ENCODE peak calls at places on chromosome 5, in ten cellular contexts. K is COR-L47, O is aorta, R is activated T-cell treated with anti-CD3 and anti-CD28 coated beads for 24 hours, X is smooth muscle cell of the brain vasculature, E is MV-4-11, I is MCF 10A, F is NAMALWA, D is AG10803, A is H9. J is an unnamed sample.

GRCh38 chr5:28914302-28914701 is 1875.9 kb upstream of the CDH9 start:
- DNase-seq in A (no peak), E (no peak), D (no peak), R (no peak), I (no peak), O (no peak), F (no peak), X (no peak), K (peak), J (no peak)

GRCh38 chr5:65925601-65926275 is 637 bp upstream of the ERBIN start:
- DNase-seq in E (peak), F (peak), I (peak), R (peak), D (peak), A (peak), X (peak), O (peak), K (peak), J (peak)

GRCh38 chr5:75365740-75366139 is 28.7 kb downstream of the HMGCR start:
- DNase-seq in F (no peak), I (no peak), A (no peak), K (no peak), O (no peak), X (no peak), D (no peak), R (no peak), E (no peak), J (no peak)

GRCh38 chr5:92800360-92800759 is 780.7 kb downstream of the NR2F1-AS1 start:
- DNase-seq in E (no peak), R (no peak), D (peak), O (no peak), F (no peak), I (peak), A (no peak), X (peak), K (peak), J (no peak)

GRCh38 chr5:169781452-169782345 is 144.6 kb downstream of the DOCK2 start:
- DNase-seq in I (peak), F (no peak), K (no peak), D (no peak), X (no peak), A (no peak), O (no peak), E (no peak), R (no peak), J (no peak)

GRCh38 chr5:113806823-113807222 is 293.3 kb downstream of the YTHDC2 start:
- DNase-seq in I (peak), A (no peak), R (no peak), F (no peak), X (no peak), O (no peak), E (peak), D (peak), K (no peak), J (no peak)

GRCh38 chr5:119445544-119445943 is 6.8 kb upstream of the HSD17B4 start:
- DNase-seq in X (no peak), E (no peak), K (no peak), R (no peak), A (peak), F (no peak), D (no peak), O (no peak), I (no peak), J (no peak)

GRCh38 chr5:126452477-126452876 is 29.3 kb downstream of the GRAMD2B start:
- DNase-seq in K (no peak), E (no peak), X (no peak), I (no peak), A (no peak), F (no peak), O (no peak), D (no peak), R (no peak), J (no peak)

GRCh38 chr5:122924203-122924602 is 78.8 kb downstream of the SNX24 start:
- DNase-seq in R (no peak), E (no peak), D (peak), K (no peak), X (no peak), O (no peak), I (peak), A (no peak), F (no peak), J (no peak)

GRCh38 chr5:145965804-145966203 is 29.4 kb downstream of the SH3RF2 start:
- DNase-seq in R (no peak), E (peak), K (no peak), I (peak), A (no peak), X (no peak), D (no peak), O (no peak), F (no peak), J (no peak)

GRCh38 chr5:1781726-1782384 is 17.8 kb downstream of the MRPL36 start:
- DNase-seq in D (no peak), F (peak), O (peak), E (no peak), X (no peak), I (no peak), A (no peak), K (no peak), R (no peak), J (no peak)

GRCh38 chr5:158812381-158812780 is 287.3 kb downstream of the EBF1 start:
- DNase-seq in F (peak), O (no peak), K (no peak), A (peak), E (peak), R (peak), D (no peak), I (no peak), X (no peak), J (no peak)

GRCh38 chr5:167573274-167574127 is 717.9 kb upstream of the WWC1 start:
- DNase-seq in E (no peak), O (no peak), D (peak), K (no peak), F (no peak), R (no peak), A (peak), X (no peak), I (peak), J (peak)

GRCh38 chr5:2739360-2740050 is 12.0 kb downstream of the IRX2 start:
- DNase-seq in E (no peak), X (no peak), D (peak), A (peak), K (no peak), R (no peak), O (no peak), I (peak), F (no peak), J (no peak)